ENCODE peak calls at places on chromosomes 12 and 14, in eight cellular contexts. B is GM23338, P is fibroblast of lung, N is hepatocyte, Z is A673, M is mammary epithelial cell, I is DND-41, O is GM23248. F is an unnamed sample.

GRCh38 chr14:34113051-34113511 is 162.2 kb upstream of the EGLN3 start:
- DNase-seq in O (peak), M (peak), N (no peak), I (no peak), B (no peak), P (no peak), Z (peak), F (peak)

GRCh38 chr14:63759454-63759853 is 31.6 kb upstream of the SGPP1 start:
- DNase-seq in N (no peak), B (no peak), M (no peak), O (peak), P (no peak), I (peak), Z (no peak), F (no peak)

GRCh38 chr12:49838973-49839633 is 3.8 kb downstream of the BCDIN3D start:
- DNase-seq in Z (peak), P (peak), N (peak), O (peak), I (peak), M (peak), B (peak), F (no peak)

GRCh38 chr14:68495101-68495637 is 297.7 kb downstream of the ZFP36L1 start:
- DNase-seq in Z (no peak), O (peak), N (no peak), I (peak), B (no peak), P (no peak), M (peak), F (no peak)

GRCh38 chr14:30227871-30228270 is 300.2 kb upstream of the PRKD1 start:
- DNase-seq in M (peak), N (peak), I (no peak), O (peak), B (no peak), P (peak), Z (no peak), F (no peak)

GRCh38 chr14:63875311-63875710 is 22.5 kb downstream of the SYNE2 start:
- DNase-seq in M (peak), I (no peak), N (no peak), P (peak), Z (no peak), B (no peak), O (peak), F (no peak)

GRCh38 chr14:78863143-78863542 is 693.0 kb downstream of the NRXN3 start:
- DNase-seq in B (peak), O (peak), I (peak), M (peak), P (peak), Z (peak), N (peak), F (peak)

GRCh38 chr12:116933101-116933500 is 22.4 kb downstream of the FBXW8 start:
- DNase-seq in M (no peak), N (no peak), I (no peak), B (no peak), O (no peak), Z (no peak), P (peak), F (no peak)

GRCh38 chr14:104445832-104446381 is 133.7 kb upstream of the C14orf180 start:
- DNase-seq in N (no peak), M (no peak), O (no peak), Z (no peak), I (peak), B (no peak), P (no peak), F (no peak)

GRCh38 chr12:47964102-47964723 is 817 bp downstream of the TMEM106C start:
- DNase-seq in O (peak), I (peak), P (no peak), B (peak), Z (peak), N (peak), M (peak), F (no peak)

GRCh38 chr14:21191261-21191808 is 35.5 kb upstream of the OR5AU1 start:
- DNase-seq in P (no peak), N (no peak), M (no peak), O (no peak), I (no peak), B (no peak), Z (no peak), F (no peak)

GRCh38 chr14:55717621-55718020 is 137.6 kb downstream of the KTN1 start:
- DNase-seq in O (no peak), P (no peak), B (no peak), I (no peak), M (no peak), N (no peak), Z (peak), F (peak)

GRCh38 chr12:106195638-106196037 is 52.2 kb downstream of the CKAP4 start:
- DNase-seq in N (peak), Z (no peak), B (no peak), P (peak), O (peak), I (no peak), M (no peak), F (no peak)

GRCh38 chr14:67704484-67705089 is 2.9 kb downstream of the RDH12 start:
- DNase-seq in Z (peak), N (peak), O (peak), P (peak), M (peak), B (peak), I (peak), F (peak)

GRCh38 chr14:101711041-101711861 is 50.3 kb upstream of the PPP2R5C start:
- DNase-seq in O (no peak), M (no peak), B (no peak), I (no peak), N (no peak), Z (no peak), P (no peak), F (no peak)

GRCh38 chr12:118541945-118542344 is 165.6 kb downstream of the SUDS3 start:
- DNase-seq in P (no peak), N (no peak), Z (peak), O (no peak), M (no peak), B (no peak), I (no peak), F (no peak)

GRCh38 chr14:64184103-64184729 is 110.0 kb downstream of the ESR2 start:
- DNase-seq in I (no peak), B (no peak), N (no peak), M (no peak), Z (no peak), O (no peak), P (no peak), F (no peak)

GRCh38 chr12:116222358-116222757 is 55.1 kb downstream of the MED13L start:
- DNase-seq in I (no peak), B (no peak), O (peak), P (peak), M (peak), N (peak), Z (peak), F (peak)

DNA sequence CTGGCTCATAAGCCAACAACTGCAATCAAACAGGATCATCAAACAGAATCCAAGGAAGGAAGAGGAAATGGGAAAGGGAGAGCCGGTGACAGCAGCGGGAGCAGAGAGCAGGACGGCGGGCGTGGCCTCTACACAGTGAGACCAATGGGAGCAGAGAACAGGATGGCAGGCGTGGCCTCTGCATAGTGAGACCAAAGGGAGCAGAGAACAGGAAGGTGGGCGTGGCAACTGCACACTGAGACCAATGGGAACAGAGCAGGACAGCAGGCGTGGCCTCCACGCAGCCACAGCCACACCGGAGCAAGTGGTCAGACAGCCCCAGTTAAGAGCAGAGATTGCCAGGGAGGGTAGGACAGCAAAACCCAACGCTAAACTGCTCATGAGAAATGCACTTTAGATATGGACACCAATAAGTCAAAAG is 16.4 kb downstream of the LRCOL1 start:
- DNase-seq in Z (peak), P (peak), M (peak), N (peak), B (peak), I (peak), O (peak), F (peak)
- H3K4me3 ChIP-seq in Z (peak), P (no peak), M (peak), N (no peak), B (no peak), I (no peak), O (no peak), F (peak)

GRCh38 chr14:95465358-95465757 is 51.1 kb downstream of the SYNE3 start:
- DNase-seq in Z (no peak), N (no peak), M (no peak), B (no peak), I (no peak), P (no peak), O (no peak), F (no peak)
- TF ChIP-seq EZH2 in Z (no peak), N (no peak), M (no peak), B (no peak), I (no peak), P (no peak), O (no peak), F (no peak)

GRCh38 chr14:103190731-103191130 is 67.5 kb downstream of the TNFAIP2 start:
- DNase-seq in P (no peak), B (no peak), N (no peak), M (no peak), Z (no peak), O (no peak), I (no peak), F (no peak)

GRCh38 chr14:103187911-103188310 is 64.7 kb downstream of the TNFAIP2 start:
- DNase-seq in I (no peak), M (no peak), N (no peak), Z (no peak), P (no peak), B (no peak), O (no peak), F (no peak)

GRCh38 chr14:103189481-103190470 is 66.5 kb downstream of the TNFAIP2 start:
- DNase-seq in P (no peak), I (no peak), N (no peak), M (no peak), Z (no peak), B (peak), O (no peak), F (no peak)

GRCh38 chr14:103186894-103187586 is 63.8 kb downstream of the TNFAIP2 start:
- DNase-seq in O (no peak), I (no peak), P (no peak), B (peak), Z (no peak), M (no peak), N (peak), F (no peak)

GRCh38 chr14:103188691-103189480 is 65.6 kb downstream of the TNFAIP2 start:
- DNase-seq in O (peak), N (peak), Z (peak), I (no peak), B (peak), P (no peak), M (no peak), F (no peak)
- H3K4me3 ChIP-seq in O (peak), N (peak), Z (peak), I (no peak), B (peak), P (peak), M (peak), F (no peak)

GRCh38 chr14:35534130-35534883 is at the start of gene INSM2:
- DNase-seq in Z (peak), B (peak), P (peak), N (no peak), O (peak), I (no peak), M (no peak), F (no peak)

GRCh38 chr14:35531960-35532747 is 1.8 kb upstream of the INSM2 start:
- DNase-seq in N (no peak), M (no peak), O (no peak), P (no peak), Z (no peak), B (no peak), I (no peak), F (no peak)

GRCh38 chr14:35534884-35535793 is 1.2 kb downstream of the INSM2 start:
- DNase-seq in Z (peak), N (peak), I (peak), O (peak), B (peak), P (peak), M (peak), F (no peak)

GRCh38 chr14:35533357-35534129 is 421 bp upstream of the INSM2 start:
- DNase-seq in N (peak), B (peak), P (peak), M (peak), O (peak), I (no peak), Z (peak), F (no peak)

GRCh38 chr14:35532783-35533356 is 1.1 kb upstream of the INSM2 start:
- DNase-seq in N (no peak), M (no peak), B (no peak), Z (no peak), P (no peak), O (no peak), I (no peak), F (no peak)
- TF ChIP-seq EZH2 in N (no peak), M (peak), B (peak), Z (peak), P (no peak), O (peak), I (no peak), F (peak)

GRCh38 chr14:97458302-97459137 is 661.3 kb downstream of the VRK1 start:
- DNase-seq in O (no peak), N (peak), M (no peak), P (no peak), Z (peak), B (peak), I (peak), F (no peak)
- H3K4me3 ChIP-seq in O (no peak), N (peak), M (no peak), P (no peak), Z (peak), B (peak), I (no peak), F (peak)

DNA sequence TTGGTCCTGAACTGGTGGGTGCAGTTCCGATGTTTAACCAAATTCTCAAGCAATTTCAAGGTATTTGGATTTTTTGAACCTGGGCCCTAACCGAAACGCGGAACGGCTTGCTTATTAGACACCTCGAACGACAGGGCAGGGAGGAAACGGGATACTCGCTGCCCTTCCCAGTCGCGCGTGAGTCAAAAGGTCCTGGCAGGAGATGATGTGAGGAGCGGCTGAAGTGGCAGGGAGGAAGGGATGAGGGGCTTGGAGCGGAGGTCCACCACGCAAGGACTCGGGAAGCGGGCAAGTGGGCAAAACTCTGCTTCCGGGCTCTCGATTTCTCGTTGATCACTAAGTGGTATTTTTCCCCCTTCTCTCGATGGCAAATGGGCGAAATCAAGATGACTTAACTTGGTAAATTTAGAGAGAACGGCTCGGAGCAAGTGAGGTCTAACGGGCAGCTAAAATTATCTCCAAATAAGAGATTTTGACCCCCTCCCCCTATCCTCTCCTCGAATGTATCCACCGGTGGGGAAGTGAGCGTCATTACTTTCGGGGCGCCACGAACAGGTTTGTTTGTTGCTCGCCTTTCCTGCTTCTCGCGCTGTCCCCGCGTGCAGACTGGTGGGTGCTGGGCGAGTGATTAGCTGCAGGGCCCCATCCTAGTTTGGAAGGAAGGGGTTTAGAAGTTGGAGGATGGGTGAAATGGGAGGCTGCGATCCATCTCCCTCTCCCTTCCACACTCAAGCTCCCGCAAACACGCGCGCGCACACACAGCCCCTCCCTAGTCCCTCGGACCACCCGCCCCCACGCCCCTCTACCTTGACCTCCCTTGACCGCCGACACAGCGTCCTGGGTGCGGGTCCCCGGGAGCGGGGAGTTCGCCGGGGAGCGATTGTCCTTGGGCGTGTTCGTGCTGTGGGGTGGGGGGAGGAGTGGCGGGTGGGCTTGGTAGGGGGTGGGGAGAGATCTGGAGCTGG is 987 bp upstream of the NTF3 start:
- DNase-seq in M (no peak), B (peak), P (no peak), I (no peak), O (peak), N (no peak), Z (no peak), F (no peak)
- TF ChIP-seq EZH2 in M (peak), B (peak), P (peak), I (no peak), O (peak), N (no peak), Z (peak), F (no peak)

DNA sequence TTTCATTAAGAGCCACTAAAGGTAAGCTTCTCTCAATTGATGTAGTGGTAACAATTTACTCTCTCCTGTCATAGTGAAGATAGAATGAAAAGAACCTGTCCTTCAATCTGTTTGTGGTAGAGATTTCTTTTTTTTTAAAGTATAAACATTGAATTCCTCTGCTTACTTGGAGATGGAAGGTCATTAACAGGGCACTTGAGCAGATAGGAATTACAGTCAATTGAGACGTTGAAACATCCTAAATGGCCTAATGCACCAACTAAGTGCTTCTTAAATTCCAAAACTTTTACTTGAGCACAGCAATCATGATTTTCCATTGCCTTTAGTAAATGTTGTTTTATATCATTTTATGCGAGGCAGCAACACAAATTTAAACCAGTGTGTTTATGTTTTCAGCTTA is 241.4 kb downstream of the FOXG1 start:
- DNase-seq in N (no peak), M (no peak), B (no peak), O (no peak), P (no peak), I (no peak), Z (no peak), F (no peak)
- H3K4me3 ChIP-seq in N (no peak), M (no peak), B (no peak), O (no peak), P (no peak), I (no peak), Z (no peak), F (no peak)

F was measured in SK-N-MC.